ENCODE peak calls at places on chromosomes 13 and 19, in seven cellular contexts. N, W, I, V, A, U and Y are unnamed samples.

GRCh38 chr19:29467824-29468401 is 57.9 kb upstream of the VSTM2B start:
- DNase-seq in N (no peak), U (no peak), A (no peak), W (peak; percentile 50), I (peak; percentile 37), V (no peak), Y (no peak)

GRCh38 chr13:28657784-28658538 is 969 bp upstream of the POMP start:
- DNase-seq in W (no peak), V (no peak), A (no peak), N (no peak), I (peak; percentile 7), U (peak; percentile 51), Y (no peak)

GRCh38 chr19:33740811-33741396 is 55.8 kb upstream of the KCTD15 start:
- DNase-seq in U (no peak), N (no peak), I (no peak), W (peak; percentile 31), A (peak; percentile 74), V (peak; percentile 21), Y (no peak)

GRCh38 chr19:29724102-29724641 is 9.1 kb upstream of the C19orf12 start:
- DNase-seq in V (no peak), U (no peak), N (peak; percentile 37), W (no peak), A (peak; percentile 23), I (no peak), Y (no peak)

GRCh38 chr13:91764527-91764926 is 366.1 kb downstream of the GPC5 start:
- DNase-seq in I (no peak), V (no peak), W (no peak), N (no peak), U (peak; percentile 17), A (no peak), Y (no peak)

GRCh38 chr13:85828094-85828684 is 29.0 kb upstream of the SLITRK6 start:
- DNase-seq in W (peak; percentile 6), U (no peak), I (peak; percentile 6), N (no peak), V (no peak), A (no peak), Y (no peak)

GRCh38 chr19:41364546-41365391 is 820 bp upstream of the B9D2 start:
- DNase-seq in I (peak; percentile 3), W (no peak), N (no peak), U (no peak), V (no peak), A (no peak), Y (no peak)

GRCh38 chr13:105971720-105972119 is 563.7 kb downstream of the EFNB2 start:
- DNase-seq in A (no peak), U (no peak), I (no peak), N (no peak), W (no peak), V (no peak), Y (no peak)

GRCh38 chr13:28983661-28984060 is 163.5 kb downstream of the MTUS2 start:
- DNase-seq in W (no peak), I (no peak), U (no peak), A (no peak), N (no peak), V (no peak), Y (no peak)

GRCh38 chr13:91375119-91375729 is 23.2 kb upstream of the GPC5 start:
- DNase-seq in U (no peak), V (no peak), W (no peak), A (peak; percentile 79), I (peak; percentile 30), N (no peak), Y (no peak)

GRCh38 chr13:54367639-54368271 is 1339.1 kb downstream of the OLFM4 start:
- DNase-seq in W (no peak), A (no peak), U (no peak), N (no peak), V (no peak), I (no peak), Y (no peak)

GRCh38 chr13:51848674-51849073 is 3.7 kb upstream of the TMEM272 start:
- DNase-seq in V (no peak), N (no peak), A (no peak), W (peak; percentile 15), U (no peak), I (no peak), Y (no peak)

GRCh38 chr13:25247345-25247744 is 39.9 kb downstream of the MTMR6 start:
- DNase-seq in V (no peak), A (no peak), W (no peak), U (no peak), N (no peak), I (no peak), Y (no peak)

GRCh38 chr13:30009411-30009810 is 159.0 kb upstream of the UBL3 start:
- DNase-seq in W (no peak), V (no peak), U (no peak), I (no peak), N (no peak), A (no peak), Y (no peak)

GRCh38 chr13:45847554-45848224 is 3.9 kb downstream of the SIAH3 start:
- DNase-seq in N (no peak), I (no peak), U (no peak), A (no peak), V (no peak), W (no peak), Y (no peak)

GRCh38 chr13:36261976-36262375 is 35.6 kb downstream of the CCDC169 start:
- DNase-seq in I (no peak), N (no peak), U (no peak), W (no peak), V (no peak), A (no peak), Y (no peak)

GRCh38 chr19:50644315-50644915 is 4.7 kb upstream of the SYT3 start:
- DNase-seq in I (no peak), V (no peak), A (no peak), W (no peak), U (no peak), N (no peak), Y (no peak)

GRCh38 chr19:47187023-47187655 is 43.9 kb downstream of the BBC3 start:
- DNase-seq in A (no peak), I (peak; percentile 46), W (no peak), U (no peak), V (no peak), N (no peak), Y (no peak)

GRCh38 chr19:43763473-43763939 is 8.7 kb upstream of the SMG9 start:
- DNase-seq in V (no peak), U (no peak), W (no peak), A (no peak), I (no peak), N (no peak), Y (no peak)

GRCh38 chr19:38617764-38618589 is at the start of gene MAP4K1:
- DNase-seq in N (peak; percentile 74), V (no peak), U (peak; percentile 88), W (no peak), I (no peak), A (no peak), Y (peak; percentile 78)

DNA sequence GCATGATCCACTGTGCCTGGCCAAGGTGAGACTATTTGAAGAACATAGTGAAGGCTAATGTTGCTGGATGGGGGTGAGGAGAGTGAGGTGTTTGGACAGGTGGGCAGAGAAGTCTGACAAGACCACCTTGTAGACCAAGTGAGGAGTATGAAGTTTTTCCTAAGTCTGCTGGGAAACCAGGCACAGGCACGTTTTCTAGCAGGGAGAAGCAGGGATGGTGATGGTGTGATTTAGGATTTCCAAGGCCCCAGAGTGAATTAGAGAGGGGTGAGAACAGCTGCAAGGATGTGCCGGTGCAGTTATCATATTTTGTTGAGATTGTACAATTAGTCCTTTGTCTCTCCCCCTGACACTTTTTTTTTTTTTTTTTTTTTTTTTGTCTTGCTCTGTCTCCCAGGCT is 5.6 kb upstream of the PKN1 start:
- DNase-seq in N (no peak), A (no peak), W (no peak), V (no peak), I (no peak), U (no peak), Y (no peak)
- TF ChIP-seq TAF1 in N (no peak), A (no peak), W (no peak), V (no peak), I (no peak), U (no peak), Y (no peak)

GRCh38 chr19:11361771-11362731 is 6.8 kb downstream of the PLPPR2 start:
- DNase-seq in V (no peak), W (no peak), U (no peak), I (peak; percentile 31), A (peak; percentile 62), N (no peak), Y (no peak)
- TF ChIP-seq TAF1 in V (no peak), W (no peak), U (no peak), I (no peak), A (no peak), N (no peak), Y (no peak)

GRCh38 chr19:45098521-45099464 is 5.8 kb downstream of the PPP1R37 start:
- DNase-seq in A (no peak), W (peak; percentile 40), V (no peak), N (no peak), U (no peak), I (no peak), Y (no peak)
- TF ChIP-seq TAF1 in A (no peak), W (no peak), V (no peak), N (no peak), U (no peak), I (no peak), Y (no peak)

DNA sequence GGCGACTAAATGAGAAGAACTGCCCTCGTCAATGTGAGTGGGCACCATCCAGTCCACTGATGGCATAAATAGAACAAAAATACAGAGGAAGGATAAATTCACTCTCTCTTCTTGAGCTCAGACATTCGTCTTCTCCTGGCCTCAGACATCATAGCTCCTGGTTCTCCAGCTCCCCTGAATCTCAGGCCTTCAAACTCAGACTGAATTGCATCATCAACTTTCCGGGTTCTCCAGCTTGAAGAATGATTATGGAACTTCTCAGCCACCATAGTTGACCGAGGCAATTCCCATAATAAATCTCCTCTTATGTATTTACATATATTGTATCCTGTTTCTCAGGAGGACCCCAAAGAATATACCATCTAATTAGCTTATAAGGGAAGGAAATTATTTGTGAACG is 55.0 kb upstream of the FNDC3A start:
- DNase-seq in I (no peak), A (no peak), W (no peak), V (no peak), U (no peak), N (no peak), Y (no peak)
- TF ChIP-seq TAF1 in I (no peak), A (no peak), W (no peak), V (no peak), U (no peak), N (no peak), Y (no peak)